ENCODE peak calls at places on chromosomes 5 and 9, in seven cellular contexts. C, F, L, B, W, Q and K are unnamed samples.

GRCh38 chr9:79471577-79472543 is 99.9 kb upstream of the TLE4 start:
- DNase-seq in C (peak; percentile 51), F (no peak), L (no peak), B (peak; percentile 55), W (no peak), Q (no peak), K (peak; percentile 17)

GRCh38 chr5:34743878-34744277 is 87.8 kb downstream of the RAI14 start:
- DNase-seq in C (no peak), F (no peak), L (no peak), B (no peak), W (no peak), Q (no peak), K (no peak)

GRCh38 chr9:21395778-21396717 is 10.8 kb upstream of the IFNA2 start:
- DNase-seq in C (peak; percentile 72), F (peak; percentile 73), L (peak; percentile 12), B (peak; percentile 79), W (peak; percentile 35), Q (no peak), K (peak; percentile 55)

GRCh38 chr9:127187231-127187956 is 65.0 kb upstream of the ANGPTL2 start:
- DNase-seq in C (peak; percentile 48), F (peak; percentile 32), L (no peak), B (no peak), W (no peak), Q (peak; percentile 88), K (no peak)

GRCh38 chr5:6581559-6582426 is 51.1 kb downstream of the NSUN2 start:
- DNase-seq in C (no peak), F (no peak), L (no peak), B (no peak), W (no peak), Q (no peak), K (no peak)

GRCh38 chr5:32233696-32234447 is 59.8 kb upstream of the GOLPH3 start:
- DNase-seq in C (no peak), F (no peak), L (no peak), B (peak; percentile 65), W (no peak), Q (no peak), K (no peak)

GRCh38 chr5:78597858-78598415 is 50.6 kb downstream of the LHFPL2 start:
- DNase-seq in C (no peak), F (no peak), L (no peak), B (no peak), W (no peak), Q (no peak), K (no peak)

GRCh38 chr9:135179976-135180375 is 92.5 kb downstream of the OLFM1 start:
- DNase-seq in C (no peak), F (no peak), L (no peak), B (no peak), W (no peak), Q (no peak), K (no peak)

GRCh38 chr5:33254581-33254980 is 186.2 kb upstream of the TARS1 start:
- DNase-seq in C (no peak), F (no peak), L (no peak), B (no peak), W (no peak), Q (no peak), K (no peak)

GRCh38 chr5:133259199-133259997 is 207.6 kb downstream of the HSPA4 start:
- DNase-seq in C (no peak), F (no peak), L (no peak), B (no peak), W (no peak), Q (no peak), K (no peak)

GRCh38 chr5:134451618-134452505 is 40.2 kb upstream of the CDKN2AIPNL start:
- DNase-seq in C (no peak), F (peak; percentile 5), L (no peak), B (no peak), W (no peak), Q (peak; percentile 79), K (no peak)

GRCh38 chr5:173625686-173626500 is 9.4 kb upstream of the BOD1 start:
- DNase-seq in C (no peak), F (no peak), L (no peak), B (no peak), W (no peak), Q (no peak), K (no peak)

GRCh38 chr5:143002459-143003327 is 232.5 kb downstream of the ARHGAP26 start:
- DNase-seq in C (peak; percentile 52), F (no peak), L (peak; percentile 41), B (no peak), W (peak; percentile 58), Q (no peak), K (peak; percentile 80)

GRCh38 chr9:96383165-96383939 is at the start of gene SLC35D2:
- DNase-seq in C (peak; percentile 73), F (peak; percentile 87), L (no peak), B (peak; percentile 87), W (peak; percentile 18), Q (no peak), K (peak; percentile 27)

GRCh38 chr9:129598089-129598596 is 22.8 kb downstream of the C9orf50 start:
- DNase-seq in C (no peak), F (no peak), L (no peak), B (no peak), W (no peak), Q (no peak), K (no peak)

GRCh38 chr9:272251-273213 is 57.9 kb downstream of the DOCK8 start:
- DNase-seq in C (peak; percentile 56), F (no peak), L (peak; percentile 64), B (no peak), W (peak; percentile 71), Q (no peak), K (peak; percentile 68)

GRCh38 chr9:138045541-138046490 is 168.2 kb downstream of the CACNA1B start:
- DNase-seq in C (no peak), F (peak; percentile 49), L (no peak), B (no peak), W (no peak), Q (peak; percentile 41), K (no peak)

GRCh38 chr5:82356808-82357671 is 78.9 kb upstream of the RPS23 start:
- DNase-seq in C (peak; percentile 68), F (peak; percentile 67), L (peak; percentile 74), B (no peak), W (peak; percentile 63), Q (peak; percentile 99), K (peak; percentile 72)

GRCh38 chr9:95091574-95091970 is 225.9 kb downstream of the FANCC start:
- DNase-seq in C (no peak), F (no peak), L (no peak), B (peak; percentile 53), W (no peak), Q (no peak), K (no peak)

GRCh38 chr9:95092321-95093072 is 225.0 kb downstream of the FANCC start:
- DNase-seq in C (no peak), F (no peak), L (no peak), B (peak; percentile 55), W (no peak), Q (no peak), K (no peak)

GRCh38 chr9:95091971-95092320 is 225.6 kb downstream of the FANCC start:
- DNase-seq in C (no peak), F (no peak), L (no peak), B (no peak), W (no peak), Q (no peak), K (no peak)

GRCh38 chr9:95089916-95090791 is 227.4 kb downstream of the FANCC start:
- DNase-seq in C (no peak), F (no peak), L (no peak), B (peak; percentile 69), W (no peak), Q (no peak), K (no peak)

GRCh38 chr9:95090871-95091573 is 226.5 kb downstream of the FANCC start:
- DNase-seq in C (no peak), F (no peak), L (no peak), B (peak; percentile 59), W (no peak), Q (no peak), K (no peak)
- H3K27ac ChIP-seq in C (peak overlapping the region; percentile 74), F (peak overlapping the region; percentile 66), L (no peak overlapping the region), B (peak overlapping the region; percentile 70), W (no peak overlapping the region), Q (peak overlapping the region; percentile 94), K (no peak overlapping the region)

GRCh38 chr9:83186354-83186753 is 123.4 kb upstream of the RASEF start:
- DNase-seq in C (no peak), F (no peak), L (no peak), B (no peak), W (no peak), Q (no peak), K (no peak)
- H3K27ac ChIP-seq in C (no peak overlapping the region), F (no peak overlapping the region), L (no peak overlapping the region), B (no peak overlapping the region), W (no peak overlapping the region), Q (no peak overlapping the region), K (no peak overlapping the region)

GRCh38 chr9:83219924-83220438 is 157.0 kb upstream of the RASEF start:
- DNase-seq in C (no peak), F (no peak), L (no peak), B (no peak), W (no peak), Q (no peak), K (no peak)
- H3K27ac ChIP-seq in C (peak overlapping the region; percentile 70), F (peak overlapping the region; percentile 85), L (no peak overlapping the region), B (peak overlapping the region; percentile 83), W (no peak overlapping the region), Q (no peak overlapping the region), K (no peak overlapping the region)

GRCh38 chr5:150303660-150304411 is 1.1 kb upstream of the ARSI start:
- DNase-seq in C (no peak), F (no peak), L (no peak), B (peak; percentile 12), W (no peak), Q (peak; percentile 29), K (no peak)
- H3K27ac ChIP-seq in C (peak overlapping the region; percentile 73), F (peak overlapping the region; percentile 78), L (no peak overlapping the region), B (no peak overlapping the region), W (no peak overlapping the region), Q (no peak overlapping the region), K (no peak overlapping the region)

DNA sequence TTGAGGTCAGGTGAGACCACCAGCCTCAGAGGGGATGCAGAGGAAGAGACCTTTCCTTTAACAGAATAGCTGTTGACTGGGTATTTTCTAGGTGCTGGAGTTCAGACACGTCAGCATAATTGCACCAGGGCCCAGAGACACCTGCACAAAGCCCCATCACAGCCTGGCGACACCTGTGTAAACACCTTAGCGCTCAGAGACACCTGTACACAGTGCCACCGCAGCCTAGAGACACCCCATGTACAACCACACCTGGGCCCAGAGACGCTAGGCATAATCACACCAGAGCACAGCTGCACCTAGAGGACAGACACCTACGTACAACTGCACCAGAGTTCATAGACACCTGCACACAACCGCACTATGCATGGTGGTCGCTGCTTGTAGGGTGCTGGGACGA is 1.0 kb downstream of the TRIP13 start:
- DNase-seq in C (no peak), F (no peak), L (no peak), B (no peak), W (no peak), Q (no peak), K (peak; percentile 5)
- H3K27ac ChIP-seq in C (no peak overlapping the region), F (no peak overlapping the region), L (no peak overlapping the region), B (no peak overlapping the region), W (peak overlapping the region; percentile 58), Q (peak overlapping the region; percentile 62), K (no peak overlapping the region)